ENCODE peak calls at places on chromosomes 2 and 18, in five cellular contexts. Z, I, B, N and H are unnamed samples.

GRCh38 chr2:127508621-127509034 is 17.7 kb downstream of the IWS1 start:
- DNase-seq in Z (peak), B (peak), I (peak), N (peak), H (peak)

GRCh38 chr2:9488583-9489547 is 14.5 kb downstream of the IAH1 start:
- DNase-seq in I (no peak), B (no peak), Z (no peak), N (no peak), H (no peak)

GRCh38 chr2:63796796-63797195 is 44.9 kb upstream of the UGP2 start:
- DNase-seq in N (no peak), I (no peak), Z (no peak), B (no peak), H (no peak)

GRCh38 chr2:118634876-118635275 is 212.6 kb downstream of the EN1 start:
- DNase-seq in N (no peak), Z (no peak), B (no peak), I (no peak), H (no peak)

GRCh38 chr2:200306969-200307811 is 697 bp downstream of the SPATS2L start:
- DNase-seq in N (peak), B (peak), Z (peak), I (peak), H (no peak)

GRCh38 chr2:39494784-39495251 is 57.7 kb upstream of the MAP4K3 start:
- DNase-seq in N (peak), I (peak), B (peak), Z (no peak), H (peak)

GRCh38 chr2:127046579-127046978 is 60.4 kb downstream of the BIN1 start:
- DNase-seq in I (no peak), Z (peak), B (no peak), N (no peak), H (no peak)

GRCh38 chr18:79395761-79396404 is at the start of gene NFATC1:
- DNase-seq in Z (peak), N (peak), I (peak), B (peak), H (no peak)

GRCh38 chr2:111537078-111537620 is 346.8 kb downstream of the ANAPC1 start:
- DNase-seq in N (no peak), B (no peak), Z (no peak), I (no peak), H (no peak)

GRCh38 chr2:237860273-237860935 is 981 bp downstream of the RAMP1 start:
- DNase-seq in Z (no peak), N (no peak), B (no peak), I (no peak), H (no peak)

GRCh38 chr2:200338692-200339091 is 32.2 kb downstream of the SPATS2L start:
- DNase-seq in B (no peak), Z (no peak), N (no peak), I (no peak), H (no peak)

GRCh38 chr2:186570587-186570986 is 19.3 kb upstream of the ITGAV start:
- DNase-seq in N (peak), B (peak), I (no peak), Z (no peak), H (no peak)

GRCh38 chr2:218547978-218548377 is 20.2 kb downstream of the USP37 start:
- DNase-seq in I (no peak), N (no peak), B (no peak), Z (no peak), H (no peak)

GRCh38 chr18:45197526-45197970 is 417.7 kb upstream of the SLC14A2 start:
- DNase-seq in Z (no peak), B (peak), N (peak), I (no peak), H (peak)

GRCh38 chr2:66867038-66867380 is 432.1 kb downstream of the MEIS1 start:
- DNase-seq in B (peak), Z (no peak), I (no peak), N (no peak), H (no peak)

GRCh38 chr18:3972291-3972985 is 482.7 kb downstream of the DLGAP1 start:
- DNase-seq in Z (no peak), N (no peak), I (no peak), B (no peak), H (no peak)

GRCh38 chr2:19932928-19933327 is 31.1 kb upstream of the TTC32 start:
- DNase-seq in N (no peak), Z (no peak), I (no peak), B (no peak), H (no peak)
- H3K4me3 ChIP-seq in N (no peak), Z (no peak), I (no peak), B (no peak), H (no peak)

GRCh38 chr2:7992612-7993596 is 689.0 kb upstream of the ID2 start:
- DNase-seq in N (no peak), I (no peak), Z (no peak), B (no peak), H (no peak)

GRCh38 chr2:7999683-8000476 is 682.0 kb upstream of the ID2 start:
- DNase-seq in I (no peak), Z (no peak), N (no peak), B (no peak), H (no peak)

GRCh38 chr2:7989823-7990222 is 692.0 kb upstream of the ID2 start:
- DNase-seq in I (no peak), Z (no peak), N (no peak), B (no peak), H (no peak)

GRCh38 chr2:7997279-7997678 is 684.6 kb upstream of the ID2 start:
- DNase-seq in Z (no peak), I (no peak), N (no peak), B (no peak), H (no peak)

DNA sequence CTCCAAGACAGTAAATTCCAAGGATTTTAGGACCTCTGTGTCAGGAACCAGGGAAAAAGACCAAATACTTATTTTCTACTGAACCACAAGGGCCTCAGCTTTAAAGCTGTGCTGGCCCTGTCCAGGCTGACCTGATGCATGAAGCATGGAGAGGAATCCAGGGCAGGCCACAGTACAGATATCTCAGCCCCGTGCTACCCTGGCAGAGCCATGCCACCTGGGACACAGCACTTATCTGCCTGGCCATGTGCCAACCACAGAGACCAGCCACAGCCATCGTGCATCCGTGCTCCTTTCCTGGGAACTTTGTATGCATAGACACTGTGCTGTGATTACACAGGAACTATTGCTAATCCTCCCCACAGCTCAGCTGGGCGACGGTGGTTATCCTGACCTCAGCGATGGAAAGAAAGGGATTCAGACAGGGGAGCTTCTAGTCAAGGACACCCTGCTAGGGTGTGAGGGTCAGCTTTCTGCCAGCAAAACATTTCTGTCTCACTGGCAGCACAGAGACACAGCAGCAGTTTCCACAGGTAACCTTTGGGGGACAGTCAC is 687.4 kb upstream of the ID2 start:
- DNase-seq in I (no peak), N (no peak), Z (peak), B (no peak), H (no peak)
- TF ChIP-seq CTCF in I (no peak), N (no peak), Z (no peak), B (no peak), H (no peak)

DNA sequence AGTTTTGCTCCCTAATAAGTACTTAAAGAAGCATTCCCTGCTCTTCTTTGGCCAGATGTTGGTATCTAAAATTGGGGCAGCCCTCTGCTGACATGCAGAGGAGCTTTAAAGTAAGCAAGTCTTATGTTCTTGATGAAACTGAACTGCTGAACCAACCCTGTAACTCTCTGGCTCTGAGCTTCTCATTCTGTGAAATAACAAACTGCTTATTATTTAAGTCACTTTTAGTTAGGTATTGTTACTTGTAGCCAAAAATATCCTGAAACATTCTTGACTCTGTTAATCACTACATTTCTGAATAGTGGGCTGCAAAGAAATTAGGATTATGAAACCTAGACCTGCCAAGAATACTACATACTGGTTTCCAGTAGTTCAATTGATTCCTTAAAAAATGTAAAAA is 15.5 kb downstream of the PPP3R1 start:
- DNase-seq in Z (no peak), N (no peak), I (no peak), B (no peak), H (no peak)
- H3K4me3 ChIP-seq in Z (no peak), N (no peak), I (no peak), B (no peak), H (no peak)

DNA sequence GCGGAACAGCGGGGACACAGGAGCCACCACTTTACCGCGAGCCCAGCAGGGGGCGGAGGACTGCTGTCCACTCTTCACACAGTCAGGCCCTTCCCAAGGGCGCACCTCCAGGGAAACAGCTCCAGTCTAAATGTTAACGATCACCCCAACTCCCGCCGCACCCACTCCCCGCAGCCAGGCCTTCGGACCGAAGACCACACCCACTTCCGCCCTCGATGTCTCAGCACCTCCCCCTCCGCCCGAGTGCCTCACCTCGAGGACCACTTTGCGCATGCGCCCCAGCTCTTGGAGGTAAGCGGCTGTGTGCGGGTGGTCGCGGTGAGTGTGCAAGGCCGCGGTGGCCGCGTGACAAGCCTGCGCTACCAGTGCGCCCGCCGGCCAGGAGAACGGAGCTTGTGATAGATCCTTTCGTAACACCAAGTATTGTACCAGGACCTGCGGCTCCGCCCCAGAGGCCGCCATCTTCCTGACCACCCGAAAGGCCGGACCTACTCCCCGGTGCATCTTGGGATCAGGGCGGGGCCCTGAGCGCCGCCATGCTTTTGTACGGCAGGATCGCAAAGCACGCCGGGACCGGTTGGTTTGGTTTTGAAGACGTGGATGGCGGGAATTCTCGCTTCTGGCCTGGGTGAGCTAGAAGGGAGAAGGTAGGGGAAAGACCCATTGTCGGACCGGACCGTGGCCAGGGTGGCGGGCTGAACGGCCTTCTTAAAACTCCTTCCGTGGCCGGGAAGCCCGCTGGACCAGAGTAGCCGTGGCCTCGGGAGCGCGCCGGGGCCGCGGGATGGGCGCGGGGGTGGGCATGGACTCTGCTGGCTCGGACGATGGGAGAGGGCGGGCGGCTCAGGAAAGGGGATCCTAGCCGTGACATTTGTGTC is at the start of the genes CENPO and PTRHD1:
- DNase-seq in B (peak), I (peak), Z (peak), N (peak), H (peak)
- TF ChIP-seq CTCF in B (peak), I (peak), Z (peak), N (peak), H (peak)

GRCh38 chr2:97715951-97716694 is 2.7 kb downstream of the ZAP70 start:
- DNase-seq in N (no peak), I (peak), B (no peak), Z (no peak), H (no peak)
- H3K4me3 ChIP-seq in N (no peak), I (no peak), B (no peak), Z (no peak), H (no peak)

GRCh38 chr2:73260338-73260984 is 23.8 kb downstream of the FBXO41 start:
- DNase-seq in B (peak), I (peak), N (peak), Z (peak), H (no peak)
- TF ChIP-seq CTCF in B (peak), I (peak), N (peak), Z (peak), H (peak)

GRCh38 chr2:198375073-198375430 is 570.7 kb downstream of the PLCL1 start:
- DNase-seq in I (no peak), N (no peak), Z (no peak), B (no peak), H (no peak)

GRCh38 chr2:198368089-198368488 is 563.7 kb downstream of the PLCL1 start:
- DNase-seq in N (no peak), B (no peak), Z (no peak), I (no peak), H (no peak)

GRCh38 chr2:198371329-198371728 is 566.9 kb downstream of the PLCL1 start:
- DNase-seq in B (no peak), I (no peak), Z (no peak), N (no peak), H (no peak)

GRCh38 chr2:198374375-198375072 is 570.1 kb downstream of the PLCL1 start:
- DNase-seq in N (peak), I (no peak), Z (no peak), B (peak), H (peak)

GRCh38 chr2:198371902-198372611 is 567.7 kb downstream of the PLCL1 start:
- DNase-seq in I (no peak), Z (no peak), N (peak), B (peak), H (peak)
- H3K4me3 ChIP-seq in I (no peak), Z (no peak), N (no peak), B (peak), H (peak)

DNA sequence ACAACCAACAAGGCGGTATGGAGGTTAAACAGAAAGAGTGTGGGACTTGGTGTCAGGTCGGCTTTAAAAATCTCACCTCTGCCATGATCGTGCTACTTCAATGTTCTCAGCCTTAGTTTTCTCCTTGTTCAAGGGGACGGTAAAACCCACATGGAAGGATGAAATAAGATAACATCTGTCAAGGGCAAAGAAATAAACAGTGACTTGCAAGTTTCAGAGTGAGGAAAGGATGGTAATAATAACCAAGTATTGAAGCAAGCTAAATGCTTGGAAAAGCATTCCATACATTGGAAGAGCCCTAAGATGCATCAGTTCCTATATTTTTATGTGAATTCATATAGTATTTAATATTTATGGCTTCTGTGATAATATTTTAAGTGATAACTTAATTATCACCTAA is 29.8 kb upstream of the LMAN1 start:
- DNase-seq in B (no peak), N (no peak), Z (no peak), I (no peak), H (no peak)
- TF ChIP-seq CTCF in B (no peak), N (no peak), Z (no peak), I (no peak), H (no peak)

GRCh38 chr2:29011650-29012060 is 30.6 kb downstream of the TOGARAM2 start:
- DNase-seq in I (peak), N (peak), B (peak), Z (peak), H (no peak)
- H3K4me3 ChIP-seq in I (no peak), N (no peak), B (no peak), Z (no peak), H (no peak)